ENCODE peak calls at places on chromosomes 13 and 19, in nine cellular contexts. O is hepatocyte, K is astrocyte of the spinal cord, U is AG09309, D is choroid plexus epithelial cell, R is upper lobe of right lung, B is heart right ventricle, Y is AG10803, I is kidney. Q is an unnamed sample.

GRCh38 chr19:56294557-56294956 is 20.1 kb downstream of the ZSCAN5A start:
- DNase-seq in O (no peak), R (no peak), K (peak), U (no peak), I (no peak), D (peak), B (no peak), Y (no peak), Q (no peak)

GRCh38 chr13:40550130-40550529 is 116.3 kb downstream of the FOXO1 start:
- DNase-seq in I (no peak), U (no peak), O (no peak), R (no peak), B (no peak), D (peak), K (peak), Y (peak), Q (no peak)

GRCh38 chr13:99044764-99045163 is 66.9 kb upstream of the DOCK9 start:
- DNase-seq in U (no peak), D (no peak), I (no peak), Y (no peak), O (no peak), B (no peak), R (no peak), K (no peak), Q (no peak)

GRCh38 chr19:33505168-33505567 is 16.4 kb downstream of the PEPD start:
- DNase-seq in D (no peak), K (peak), U (no peak), R (no peak), O (no peak), Y (no peak), I (no peak), B (no peak), Q (no peak)

GRCh38 chr13:99150575-99151370 is 49.9 kb upstream of the UBAC2 start:
- DNase-seq in U (peak), I (no peak), R (no peak), K (peak), B (no peak), O (no peak), D (peak), Y (peak), Q (peak)

GRCh38 chr19:49442793-49443365 is 1.6 kb upstream of the SLC17A7 start:
- DNase-seq in K (peak), U (no peak), B (peak), Y (peak), O (peak), I (peak), R (peak), D (peak), Q (no peak)

GRCh38 chr13:80037505-80037888 is 303.4 kb downstream of the SPRY2 start:
- DNase-seq in I (no peak), R (no peak), B (no peak), Y (peak), D (peak), O (peak), K (peak), U (peak), Q (peak)

GRCh38 chr19:51702103-51702753 is 9.1 kb downstream of the SPACA6 start:
- DNase-seq in I (peak), R (peak), Y (peak), O (peak), B (peak), K (peak), U (no peak), D (peak), Q (no peak)

GRCh38 chr19:54431255-54431838 is 16.1 kb downstream of the TTYH1 start:
- DNase-seq in O (no peak), U (no peak), Y (no peak), R (peak), K (peak), B (no peak), I (peak), D (peak), Q (no peak)

GRCh38 chr19:1223018-1223855 is 14.6 kb downstream of the CBARP start:
- DNase-seq in O (peak), R (no peak), B (no peak), D (peak), I (no peak), K (peak), U (no peak), Y (peak), Q (no peak)

GRCh38 chr13:113430378-113431110 is 22.7 kb downstream of the ADPRHL1 start:
- DNase-seq in R (no peak), O (no peak), K (no peak), B (no peak), Y (no peak), D (no peak), I (no peak), U (no peak), Q (no peak)

GRCh38 chr13:79767126-79767525 is 286.2 kb downstream of the NDFIP2 start:
- DNase-seq in R (no peak), K (no peak), I (no peak), U (no peak), Y (peak), D (peak), B (no peak), O (no peak), Q (no peak)

GRCh38 chr19:15629003-15629880 is 11.5 kb upstream of the CYP4F3 start:
- DNase-seq in B (peak), R (peak), K (peak), U (peak), O (no peak), I (peak), D (peak), Y (peak), Q (no peak)

GRCh38 chr19:41792513-41793413 is 3.6 kb upstream of the CEACAM3 start:
- DNase-seq in Y (peak), B (peak), O (peak), U (peak), K (peak), I (no peak), R (peak), D (peak), Q (no peak)

GRCh38 chr19:54245936-54246335 is 3.3 kb upstream of the LILRA6 start:
- DNase-seq in U (no peak), Y (no peak), I (no peak), R (no peak), O (no peak), D (no peak), B (no peak), K (no peak), Q (no peak)

GRCh38 chr13:85864963-85865530 is 65.8 kb upstream of the SLITRK6 start:
- DNase-seq in D (peak), Y (no peak), R (no peak), U (no peak), B (no peak), O (peak), I (no peak), K (peak), Q (no peak)

GRCh38 chr13:47114030-47114429 is 217.2 kb upstream of the HTR2A start:
- DNase-seq in Y (peak), D (peak), B (no peak), K (peak), R (no peak), I (no peak), O (no peak), U (peak), Q (peak)

GRCh38 chr19:34731019-34731829 is 2.8 kb upstream of the ZNF181 start:
- DNase-seq in O (no peak), D (no peak), U (no peak), Y (no peak), I (peak), R (no peak), B (peak), K (no peak), Q (no peak)

GRCh38 chr19:45404557-45405434 is at the start of gene PPP1R13L:
- DNase-seq in Y (peak), I (peak), O (peak), K (peak), D (peak), R (peak), B (peak), U (no peak), Q (no peak)

GRCh38 chr19:10424011-10424637 is 3.8 kb downstream of the PDE4A start:
- DNase-seq in U (no peak), D (peak), I (peak), Y (peak), K (peak), O (peak), B (peak), R (peak), Q (no peak)

GRCh38 chr19:45884682-45885555 is 1.0 kb downstream of the IRF2BP1 start:
- DNase-seq in U (no peak), Y (no peak), O (no peak), R (no peak), K (no peak), B (peak), D (no peak), I (peak), Q (no peak)

GRCh38 chr13:51781246-51782022 is 22.5 kb downstream of the DHRS12 start:
- DNase-seq in B (no peak), O (peak), D (peak), R (no peak), K (peak), Y (no peak), U (no peak), I (no peak), Q (no peak)

GRCh38 chr19:41531438-41532311 is 44.3 kb upstream of the CEACAM21 start:
- DNase-seq in Y (peak), U (no peak), O (no peak), B (peak), K (peak), R (peak), D (peak), I (peak), Q (no peak)

GRCh38 chr19:4971424-4971793 is 2.5 kb downstream of the KDM4B start:
- DNase-seq in K (peak), U (no peak), D (peak), O (no peak), I (no peak), B (no peak), R (no peak), Y (no peak), Q (no peak)
- H3K4me3 ChIP-seq in K (peak), U (peak), D (peak), O (peak), I (peak), B (peak), R (peak), Y (peak), Q (peak)

GRCh38 chr13:108902557-108903155 is 273.2 kb downstream of the MYO16 start:
- DNase-seq in D (peak), U (no peak), B (no peak), R (no peak), O (no peak), I (no peak), Y (no peak), K (no peak), Q (no peak)

GRCh38 chr13:108897955-108898354 is 268.5 kb downstream of the MYO16 start:
- DNase-seq in O (no peak), I (no peak), R (no peak), B (no peak), Y (peak), U (no peak), D (peak), K (no peak), Q (no peak)

GRCh38 chr13:108903613-108904012 is 274.2 kb downstream of the MYO16 start:
- DNase-seq in O (no peak), B (no peak), I (no peak), Y (no peak), D (no peak), R (no peak), U (no peak), K (no peak), Q (no peak)
- TF ChIP-seq CTCF in O (no peak), B (no peak), I (no peak), Y (no peak), D (no peak), R (no peak), U (no peak), K (no peak), Q (no peak)

GRCh38 chr19:3100331-3100730 is 6.2 kb downstream of the GNA11 start:
- DNase-seq in R (no peak), B (no peak), D (no peak), Y (no peak), I (peak), O (no peak), U (no peak), K (no peak), Q (no peak)

GRCh38 chr19:3098141-3098514 is 4.0 kb downstream of the GNA11 start:
- DNase-seq in B (peak), O (no peak), Y (peak), I (peak), R (peak), K (no peak), U (no peak), D (no peak), Q (no peak)

GRCh38 chr19:3097442-3097871 is 3.3 kb downstream of the GNA11 start:
- DNase-seq in D (no peak), U (no peak), O (no peak), K (no peak), Y (no peak), B (peak), I (peak), R (peak), Q (no peak)

GRCh38 chr19:3099347-3100145 is 5.4 kb downstream of the GNA11 start:
- DNase-seq in O (no peak), U (no peak), R (no peak), K (no peak), I (peak), B (no peak), Y (no peak), D (no peak), Q (no peak)

DNA sequence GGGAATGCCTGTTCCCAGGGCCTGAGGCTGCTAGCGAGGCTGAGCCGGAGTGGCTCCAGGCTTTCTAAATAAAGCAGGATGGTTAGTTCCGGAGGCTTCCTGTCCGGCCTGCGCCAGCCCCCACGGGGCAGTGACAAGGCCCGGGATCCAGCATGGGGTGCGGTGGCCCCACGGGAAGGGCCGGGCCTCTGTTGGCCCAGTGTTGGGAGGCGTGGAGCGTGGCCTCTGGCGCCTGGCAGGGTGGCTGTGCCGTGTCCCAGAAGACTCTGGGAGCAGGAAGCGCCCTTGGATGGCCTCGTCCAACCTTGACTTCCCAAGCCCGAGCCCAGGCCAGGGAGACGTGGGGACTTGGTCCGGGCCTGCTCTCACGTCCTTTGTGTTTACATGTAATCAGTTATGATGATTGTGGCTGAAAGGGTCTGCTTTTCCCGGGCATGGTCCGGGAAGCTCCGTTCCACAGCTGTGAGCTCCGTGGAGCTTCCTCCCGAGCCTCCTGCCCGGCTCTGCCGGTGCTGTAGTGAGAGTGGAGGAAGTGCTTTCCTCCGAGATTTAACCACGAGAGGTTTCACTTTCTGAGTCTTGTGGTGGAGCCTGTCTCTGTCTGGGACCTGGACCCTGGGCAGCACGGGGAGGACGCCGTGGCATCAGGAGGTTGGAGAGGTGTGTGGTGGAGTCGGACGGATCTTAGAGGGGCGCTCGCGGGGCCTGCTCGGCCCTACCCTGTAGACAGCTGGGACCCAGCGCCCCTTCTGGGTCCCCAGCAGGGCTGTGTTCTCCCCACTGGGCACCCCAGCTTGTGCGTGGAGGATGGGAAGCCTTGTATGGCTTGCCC is 4.6 kb downstream of the GNA11 start:
- DNase-seq in I (peak), R (peak), O (no peak), B (peak), U (no peak), K (peak), Y (peak), D (peak), Q (no peak)
- H3K4me3 ChIP-seq in I (peak), R (peak), O (no peak), B (peak), U (peak), K (no peak), Y (peak), D (peak), Q (peak)

GRCh38 chr19:7681336-7682174 is 922 bp downstream of the TRAPPC5 start:
- DNase-seq in B (peak), K (peak), O (peak), U (peak), I (peak), R (peak), Y (peak), D (peak), Q (peak)
- TF ChIP-seq CTCF in B (peak), K (peak), O (peak), U (peak), I (peak), R (peak), Y (peak), D (peak), Q (peak)

DNA sequence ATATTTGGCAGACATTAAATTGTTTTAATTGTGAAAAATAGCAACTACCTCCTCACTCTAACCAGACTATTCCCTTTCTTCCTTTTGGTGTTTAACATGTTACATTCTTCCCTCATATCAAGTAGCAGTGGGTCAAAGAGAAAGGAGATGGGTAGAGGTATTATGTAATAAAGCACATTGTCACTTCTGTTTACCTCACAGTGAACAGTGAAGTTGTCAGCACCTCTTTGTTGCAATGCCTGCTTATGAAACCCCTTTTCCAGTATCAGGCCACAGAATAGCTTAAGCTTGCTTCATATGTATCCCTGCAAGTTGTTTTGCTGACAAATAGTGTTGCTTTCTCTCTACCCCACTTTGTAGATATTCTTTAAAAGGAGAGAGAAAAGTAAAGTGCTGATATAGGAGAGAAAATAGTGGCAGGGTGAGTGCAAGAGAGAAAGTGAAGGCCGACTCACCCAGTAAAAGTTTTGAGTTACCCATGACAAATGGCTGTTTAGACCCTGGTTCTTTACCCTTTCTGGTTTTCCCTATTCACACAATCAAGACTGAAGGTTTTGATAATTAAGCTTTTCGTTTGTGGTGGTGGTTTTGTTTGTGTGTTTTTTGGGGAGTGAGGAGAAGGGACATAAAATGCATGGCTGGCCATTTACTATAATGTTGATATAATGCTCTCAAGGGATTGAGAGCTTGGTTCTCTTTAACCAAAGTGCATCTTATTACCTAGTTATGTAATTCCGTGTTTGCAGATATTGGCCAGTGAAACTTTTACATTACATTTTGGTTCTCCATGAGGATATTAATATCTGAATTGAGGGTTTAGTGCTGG is 3.7 kb downstream of the ITM2B start:
- DNase-seq in B (no peak), I (no peak), Y (peak), D (peak), O (no peak), R (no peak), K (no peak), U (no peak), Q (no peak)
- H3K4me3 ChIP-seq in B (peak), I (peak), Y (no peak), D (peak), O (no peak), R (peak), K (no peak), U (no peak), Q (no peak)

GRCh38 chr13:33109801-33110200 is 93.6 kb downstream of the KL start:
- DNase-seq in K (no peak), D (no peak), I (no peak), R (no peak), O (no peak), B (no peak), Y (no peak), U (no peak), Q (no peak)
- TF ChIP-seq CTCF in K (peak), D (peak), I (no peak), R (no peak), O (peak), B (no peak), Y (peak), U (peak), Q (no peak)